ENCODE peak calls at places on chromosomes 7 and 10, in five cellular contexts. One of them, this sample, is unnamed.

GRCh38 chr10:133045556-133046483 is 41.9 kb upstream of the ADGRA1 start:
- DNase-seq in naive B cell: no peak
- DNase-seq in cardiac fibroblast: no peak
- DNase-seq in esophagus squamous epithelium: no peak
- DNase-seq in KG1: no peak
- DNase-seq in this sample: no peak

GRCh38 chr10:50232261-50232639 is 19.1 kb downstream of the ASAH2 start:
- DNase-seq in naive B cell: no peak
- DNase-seq in cardiac fibroblast: no peak
- DNase-seq in esophagus squamous epithelium: no peak
- DNase-seq in KG1: no peak
- DNase-seq in this sample: no peak

GRCh38 chr10:87850742-87851205 is 12.6 kb downstream of the KLLN start:
- DNase-seq in naive B cell: peak; percentile 34
- DNase-seq in cardiac fibroblast: peak; percentile 77
- DNase-seq in esophagus squamous epithelium: no peak
- DNase-seq in KG1: peak; percentile 56
- DNase-seq in this sample: peak; percentile 57

GRCh38 chr10:126519992-126520391 is 131.7 kb upstream of the ADAM12 start:
- DNase-seq in naive B cell: no peak
- DNase-seq in cardiac fibroblast: no peak
- DNase-seq in esophagus squamous epithelium: no peak
- DNase-seq in KG1: no peak
- DNase-seq in this sample: no peak

GRCh38 chr7:130733866-130734524 is at the start of gene KLF14:
- DNase-seq in naive B cell: peak; percentile 52
- DNase-seq in cardiac fibroblast: no peak
- DNase-seq in esophagus squamous epithelium: no peak
- DNase-seq in KG1: no peak
- DNase-seq in this sample: no peak

GRCh38 chr10:109934958-109935793 is 11.9 kb upstream of the XPNPEP1 start:
- DNase-seq in naive B cell: no peak
- DNase-seq in cardiac fibroblast: peak; percentile 84
- DNase-seq in esophagus squamous epithelium: no peak
- DNase-seq in KG1: peak; percentile 47
- DNase-seq in this sample: no peak

GRCh38 chr10:131556897-131557500 is 245.5 kb upstream of the TCERG1L start:
- DNase-seq in naive B cell: no peak
- DNase-seq in cardiac fibroblast: no peak
- DNase-seq in esophagus squamous epithelium: no peak
- DNase-seq in KG1: no peak
- DNase-seq in this sample: no peak

GRCh38 chr10:3666525-3667302 is 118.3 kb downstream of the KLF6 start:
- DNase-seq in naive B cell: no peak
- DNase-seq in cardiac fibroblast: no peak
- DNase-seq in esophagus squamous epithelium: no peak
- DNase-seq in KG1: peak; percentile 62
- DNase-seq in this sample: no peak

GRCh38 chr10:121696854-121697253 is 98.6 kb upstream of the FGFR2 start:
- DNase-seq in naive B cell: no peak
- DNase-seq in cardiac fibroblast: no peak
- DNase-seq in esophagus squamous epithelium: no peak
- DNase-seq in KG1: no peak
- DNase-seq in this sample: no peak

GRCh38 chr7:63521-64021 is 128.8 kb upstream of the FAM20C start:
- DNase-seq in naive B cell: no peak
- DNase-seq in cardiac fibroblast: no peak
- DNase-seq in esophagus squamous epithelium: no peak
- DNase-seq in KG1: no peak
- DNase-seq in this sample: no peak

GRCh38 chr7:31692451-31692850 is 5.4 kb downstream of the PPP1R17 start:
- DNase-seq in naive B cell: no peak
- DNase-seq in cardiac fibroblast: no peak
- DNase-seq in esophagus squamous epithelium: no peak
- DNase-seq in KG1: no peak
- DNase-seq in this sample: no peak

GRCh38 chr7:1058821-1059199 is 14.5 kb downstream of the GPR146 start:
- DNase-seq in naive B cell: no peak
- DNase-seq in cardiac fibroblast: no peak
- DNase-seq in esophagus squamous epithelium: no peak
- DNase-seq in KG1: no peak
- DNase-seq in this sample: no peak

GRCh38 chr7:102111063-102111757 is 175.5 kb upstream of the SH2B2 start:
- DNase-seq in naive B cell: no peak
- DNase-seq in cardiac fibroblast: no peak
- DNase-seq in esophagus squamous epithelium: no peak
- DNase-seq in KG1: no peak
- DNase-seq in this sample: no peak

GRCh38 chr7:101676062-101676461 is 47.0 kb upstream of the MYL10 start:
- DNase-seq in naive B cell: no peak
- DNase-seq in cardiac fibroblast: no peak
- DNase-seq in esophagus squamous epithelium: no peak
- DNase-seq in KG1: no peak
- DNase-seq in this sample: no peak

GRCh38 chr10:381805-382204 is 246.6 kb downstream of the ZMYND11 start:
- DNase-seq in naive B cell: no peak
- DNase-seq in cardiac fibroblast: no peak
- DNase-seq in esophagus squamous epithelium: no peak
- DNase-seq in KG1: no peak
- DNase-seq in this sample: no peak

GRCh38 chr10:103276941-103277712 is at the start of gene INA:
- DNase-seq in naive B cell: no peak
- DNase-seq in cardiac fibroblast: peak; percentile 23
- DNase-seq in esophagus squamous epithelium: no peak
- DNase-seq in KG1: no peak
- DNase-seq in this sample: no peak

GRCh38 chr10:116974442-116975005 is 30.5 kb downstream of the SHTN1 start:
- DNase-seq in naive B cell: no peak
- DNase-seq in cardiac fibroblast: peak; percentile 87
- DNase-seq in esophagus squamous epithelium: no peak
- DNase-seq in KG1: no peak
- DNase-seq in this sample: no peak

This sample was measured in left lobe of liver.